ENCODE peak calls at places on chromosomes 1 and 21, in seven cellular contexts. E is stimulated activated CD4-positive, alpha-beta T cell treated with anti-CD3 and anti-CD28 coated beads, Interleukin-4, amount 100 ng/mL, for 48 hours; H is kidney glomerular epithelial cell; X is SHP77 treated with DMSO at 0.1 percent for 48 hours; Z is activated effector memory CD4-positive, alpha-beta T cell treated with anti-CD3 and anti-CD28 coated beads, Interleukin-2, amount 50 U/mL, for 16 hours; U is anterior cingulate cortex; G is HEK293T. R is an unnamed sample.

GRCh38 chr1:41943717-41944116 is 25.0 kb upstream of the HIVEP3 start:
- DNase-seq in X (no peak), U (no peak), G (no peak), H (no peak), E (no peak), Z (no peak), R (no peak)

GRCh38 chr1:64006276-64007051 is 197.0 kb upstream of the UBE2U start:
- DNase-seq in X (peak), Z (no peak), U (no peak), H (peak), G (no peak), E (peak), R (no peak)

GRCh38 chr1:2534315-2534714 is 4.3 kb upstream of the HES5 start:
- DNase-seq in Z (no peak), X (no peak), G (no peak), E (no peak), U (no peak), H (no peak), R (no peak)

GRCh38 chr1:233945573-233945972 is 41.1 kb downstream of the SLC35F3 start:
- DNase-seq in X (no peak), E (no peak), U (no peak), G (no peak), Z (no peak), H (peak), R (no peak)

GRCh38 chr1:228082975-228083870 is 715 bp downstream of the ARF1 start:
- DNase-seq in E (no peak), H (no peak), G (peak), Z (peak), X (no peak), U (peak), R (peak)

GRCh38 chr1:40495315-40495903 is 13.2 kb upstream of the EXO5 start:
- DNase-seq in H (no peak), U (no peak), E (no peak), Z (no peak), X (no peak), G (no peak), R (no peak)

GRCh38 chr1:13605159-13605558 is 21.5 kb downstream of the PDPN start:
- DNase-seq in H (peak), X (no peak), U (no peak), Z (no peak), E (no peak), G (no peak), R (no peak)

GRCh38 chr1:203475012-203475981 is at the start of gene PRELP:
- DNase-seq in H (no peak), Z (no peak), X (no peak), U (no peak), E (no peak), G (no peak), R (peak)

GRCh38 chr1:26126321-26127084 is 14.9 kb downstream of the PDIK1L start:
- DNase-seq in U (no peak), E (no peak), Z (peak), G (no peak), H (no peak), X (no peak), R (no peak)

GRCh38 chr21:45372732-45373355 is 32.1 kb upstream of the COL18A1 start:
- DNase-seq in Z (no peak), E (no peak), H (peak), U (no peak), X (no peak), G (no peak), R (no peak)

R was measured in progenitor cell of endocrine pancreas.